ENCODE peak calls at places on chromosomes 6 and 20, in ten cellular contexts. G is germinal center, D is astrocyte of the spinal cord, X is endothelial cell, F is nephron progenitor cell, O is NCI-H345, V is thoracic aorta, B is fibroblast of pulmonary artery, L is ovary, H is nucleus accumbens. W is an unnamed sample.

GRCh38 chr20:4153251-4153650 is 137.9 kb upstream of the RNF24 start:
- DNase-seq in X (no peak), O (no peak), L (no peak), F (no peak), D (no peak), V (no peak), H (no peak), B (no peak), G (no peak), W (no peak)

GRCh38 chr20:63618291-63618980 is 8.5 kb downstream of the GMEB2 start:
- DNase-seq in F (no peak), B (no peak), O (no peak), H (no peak), L (no peak), G (no peak), D (no peak), V (no peak), X (no peak), W (no peak)

GRCh38 chr20:22282696-22283095 is 301.7 kb downstream of the FOXA2 start:
- DNase-seq in L (no peak), V (no peak), H (no peak), G (no peak), X (no peak), D (no peak), F (no peak), O (no peak), B (no peak), W (no peak)

GRCh38 chr20:37447688-37448087 is 73.4 kb upstream of the NNAT start:
- DNase-seq in V (no peak), X (no peak), B (no peak), H (no peak), L (no peak), O (no peak), D (no peak), G (no peak), F (no peak), W (no peak)

GRCh38 chr6:53587291-53587690 is 42.4 kb upstream of the GCLC start:
- DNase-seq in O (peak; percentile 39), B (no peak), L (no peak), V (no peak), D (no peak), X (no peak), F (no peak), H (no peak), G (no peak), W (no peak)

GRCh38 chr6:170483413-170483812 is 69.7 kb downstream of the PSMB1 start:
- DNase-seq in B (no peak), H (no peak), F (no peak), X (no peak), V (no peak), O (no peak), G (no peak), L (no peak), D (no peak), W (no peak)

GRCh38 chr20:61454053-61454452 is 202.0 kb downstream of the CDH4 start:
- DNase-seq in L (no peak), D (no peak), O (no peak), H (no peak), F (no peak), X (no peak), G (no peak), V (no peak), B (no peak), W (no peak)

GRCh38 chr6:130467146-130467545 is 101.3 kb downstream of the TMEM200A start:
- DNase-seq in D (no peak), B (no peak), F (no peak), L (no peak), X (no peak), V (no peak), G (no peak), O (no peak), H (no peak), W (no peak)

GRCh38 chr6:90478278-90478677 is 108.6 kb downstream of the MAP3K7 start:
- DNase-seq in V (no peak), D (no peak), O (no peak), F (no peak), X (peak; percentile 29), L (no peak), H (no peak), B (no peak), G (no peak), W (no peak)

GRCh38 chr20:64041781-64042771 is 6.1 kb downstream of the C20orf204 start:
- DNase-seq in O (no peak), B (no peak), F (no peak), G (no peak), X (peak; percentile 66), L (no peak), V (no peak), D (no peak), H (no peak), W (no peak)

GRCh38 chr20:17525650-17526049 is 5.5 kb downstream of the BFSP1 start:
- DNase-seq in O (peak; percentile 36), V (no peak), B (peak; percentile 45), D (no peak), G (peak; percentile 31), X (no peak), H (peak; percentile 30), F (peak; percentile 27), L (no peak), W (no peak)

GRCh38 chr6:24823185-24823584 is 24.5 kb upstream of the ARMH2 start:
- DNase-seq in L (no peak), B (no peak), F (no peak), V (no peak), H (no peak), O (no peak), X (no peak), G (no peak), D (no peak), W (no peak)

GRCh38 chr20:64079273-64080012 is at the start of gene RGS19:
- DNase-seq in X (peak; percentile 76), L (peak; percentile 71), B (peak; percentile 67), D (peak; percentile 46), V (no peak), H (peak; percentile 43), G (peak; percentile 82), F (peak; percentile 84), O (peak; percentile 78), W (no peak)

GRCh38 chr6:102746941-102747340 is 1353.4 kb downstream of the GRIK2 start:
- DNase-seq in H (no peak), X (no peak), F (no peak), B (no peak), V (no peak), G (no peak), O (no peak), D (no peak), L (no peak), W (no peak)

GRCh38 chr20:32059189-32059588 is 7.1 kb downstream of the HCK start:
- DNase-seq in D (no peak), X (no peak), O (no peak), L (no peak), F (no peak), G (no peak), V (no peak), H (no peak), B (no peak), W (no peak)

GRCh38 chr6:47414517-47415167 is 62.9 kb upstream of the CD2AP start:
- DNase-seq in H (no peak), D (peak; percentile 56), O (no peak), G (peak; percentile 14), X (no peak), L (no peak), V (no peak), B (peak; percentile 36), F (no peak), W (no peak)

GRCh38 chr20:58096880-58097813 is 131.3 kb downstream of the ANKRD60 start:
- DNase-seq in B (no peak), D (no peak), X (no peak), L (no peak), O (no peak), G (no peak), F (no peak), V (no peak), H (no peak), W (no peak)

GRCh38 chr6:1592852-1593251 is 16.9 kb upstream of the FOXC1 start:
- DNase-seq in X (no peak), B (no peak), G (no peak), L (no peak), D (no peak), V (no peak), H (no peak), F (no peak), O (no peak), W (no peak)

GRCh38 chr6:108027594-108027993 is 46.9 kb downstream of the OSTM1 start:
- DNase-seq in H (no peak), L (no peak), F (no peak), X (no peak), O (peak; percentile 9), G (no peak), D (no peak), B (peak; percentile 14), V (no peak), W (no peak)

GRCh38 chr20:16260911-16261310 is 312.3 kb downstream of the KIF16B start:
- DNase-seq in F (no peak), V (no peak), O (no peak), L (no peak), G (no peak), B (no peak), H (no peak), X (no peak), D (peak; percentile 72), W (no peak)

GRCh38 chr20:8309638-8310037 is 177.6 kb downstream of the PLCB1 start:
- DNase-seq in O (no peak), L (no peak), X (no peak), H (peak; percentile 36), F (no peak), G (no peak), V (no peak), B (peak; percentile 24), D (peak; percentile 22), W (no peak)

GRCh38 chr20:9503530-9504251 is 10.7 kb upstream of the LAMP5 start:
- DNase-seq in D (peak; percentile 84), L (no peak), O (no peak), X (no peak), H (no peak), F (no peak), G (no peak), B (no peak), V (no peak), W (no peak)

GRCh38 chr20:34791289-34792020 is 34.0 kb downstream of the NCOA6 start:
- DNase-seq in V (no peak), D (peak; percentile 75), H (no peak), B (peak; percentile 60), O (peak; percentile 60), X (no peak), L (no peak), G (no peak), F (no peak), W (no peak)

GRCh38 chr6:3330199-3330598 is 71.5 kb downstream of the PSMG4 start:
- DNase-seq in X (no peak), D (no peak), G (no peak), F (no peak), H (no peak), V (no peak), O (no peak), B (no peak), L (no peak), W (no peak)